ENCODE peak calls at places on chromosomes 1 and 21, in four cellular contexts. One of them, this sample, is unnamed.

GRCh38 chr1:8870605-8871538 is 7.6 kb downstream of the ENO1 start:
- DNase-seq in heart left ventricle: no peak
- DNase-seq in CD8-positive, alpha-beta memory T cell: no peak
- DNase-seq in right lobe of liver: peak; percentile 73
- DNase-seq in this sample: no peak

GRCh38 chr1:203128691-203129500 is 1.4 kb downstream of the ADORA1 start:
- DNase-seq in heart left ventricle: peak; percentile 24
- DNase-seq in CD8-positive, alpha-beta memory T cell: no peak
- DNase-seq in right lobe of liver: no peak
- DNase-seq in this sample: no peak

GRCh38 chr1:115641762-115642167 is at the start of gene VANGL1:
- DNase-seq in right lobe of liver: peak; percentile 80
- DNase-seq in heart left ventricle: peak; percentile 80
- DNase-seq in CD8-positive, alpha-beta memory T cell: no peak
- DNase-seq in this sample: peak; percentile 62

GRCh38 chr1:24828183-24828886 is 83.1 kb downstream of the CLIC4 start:
- DNase-seq in heart left ventricle: no peak
- DNase-seq in CD8-positive, alpha-beta memory T cell: no peak
- DNase-seq in right lobe of liver: no peak
- DNase-seq in this sample: no peak

GRCh38 chr1:181033799-181034391 is at the start of gene MR1:
- DNase-seq in right lobe of liver: no peak
- DNase-seq in CD8-positive, alpha-beta memory T cell: peak; percentile 87
- DNase-seq in heart left ventricle: no peak
- DNase-seq in this sample: no peak

GRCh38 chr1:243842978-243843490 is 7.0 kb downstream of the AKT3 start:
- DNase-seq in CD8-positive, alpha-beta memory T cell: no peak
- DNase-seq in heart left ventricle: no peak
- DNase-seq in right lobe of liver: no peak
- DNase-seq in this sample: no peak

GRCh38 chr1:227899141-227899819 is 48.5 kb downstream of the WNT9A start:
- DNase-seq in CD8-positive, alpha-beta memory T cell: no peak
- DNase-seq in heart left ventricle: peak; percentile 15
- DNase-seq in right lobe of liver: peak; percentile 31
- DNase-seq in this sample: peak; percentile 3

GRCh38 chr1:213987422-213987875 is 324 bp upstream of the PROX1 start:
- DNase-seq in CD8-positive, alpha-beta memory T cell: no peak
- DNase-seq in heart left ventricle: no peak
- DNase-seq in right lobe of liver: no peak
- DNase-seq in this sample: no peak

GRCh38 chr1:91791691-91792392 is 94.1 kb downstream of the TGFBR3 start:
- DNase-seq in right lobe of liver: no peak
- DNase-seq in heart left ventricle: no peak
- DNase-seq in CD8-positive, alpha-beta memory T cell: peak; percentile 49
- DNase-seq in this sample: no peak

GRCh38 chr1:42748461-42749410 is 8.7 kb upstream of the CLDN19 start:
- DNase-seq in right lobe of liver: no peak
- DNase-seq in CD8-positive, alpha-beta memory T cell: no peak
- DNase-seq in heart left ventricle: no peak
- DNase-seq in this sample: no peak

GRCh38 chr1:228884615-228885566 is 149.6 kb downstream of the RHOU start:
- DNase-seq in right lobe of liver: no peak
- DNase-seq in CD8-positive, alpha-beta memory T cell: no peak
- DNase-seq in heart left ventricle: no peak
- DNase-seq in this sample: no peak

GRCh38 chr1:167564592-167564991 is 11.0 kb upstream of the CREG1 start:
- DNase-seq in CD8-positive, alpha-beta memory T cell: no peak
- DNase-seq in heart left ventricle: no peak
- DNase-seq in right lobe of liver: no peak
- DNase-seq in this sample: no peak

DNA sequence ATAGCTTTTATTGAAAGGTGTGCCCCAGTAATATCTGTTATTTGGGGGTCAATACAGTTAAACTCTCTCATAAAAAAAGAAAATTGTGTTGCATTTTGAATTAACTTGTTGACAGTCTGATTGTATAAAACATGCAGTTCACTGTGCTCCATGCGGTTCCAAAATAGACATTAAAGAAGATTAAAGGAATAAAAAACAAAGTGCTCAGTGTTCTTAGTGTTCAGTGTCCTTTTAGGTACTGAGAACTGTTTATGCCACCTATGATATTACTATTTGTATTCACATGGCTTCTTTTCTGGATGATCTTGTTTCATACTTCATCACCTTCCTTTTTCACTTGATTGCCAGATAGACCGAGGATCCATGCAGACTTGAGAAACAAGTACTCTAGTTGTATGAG is 15.3 kb upstream of the SGIP1 start:
- DNase-seq in heart left ventricle: no peak
- DNase-seq in CD8-positive, alpha-beta memory T cell: no peak
- DNase-seq in right lobe of liver: no peak
- DNase-seq in this sample: no peak
- H3K27me3 ChIP-seq in heart left ventricle: no peaks in the 10 kb centered on the region
- H3K27me3 ChIP-seq in CD8-positive, alpha-beta memory T cell: no peaks in the 10 kb centered on the region
- H3K27me3 ChIP-seq in right lobe of liver: no peaks in the 10 kb centered on the region
- H3K27me3 ChIP-seq in this sample: no peaks in the 10 kb centered on the region

DNA sequence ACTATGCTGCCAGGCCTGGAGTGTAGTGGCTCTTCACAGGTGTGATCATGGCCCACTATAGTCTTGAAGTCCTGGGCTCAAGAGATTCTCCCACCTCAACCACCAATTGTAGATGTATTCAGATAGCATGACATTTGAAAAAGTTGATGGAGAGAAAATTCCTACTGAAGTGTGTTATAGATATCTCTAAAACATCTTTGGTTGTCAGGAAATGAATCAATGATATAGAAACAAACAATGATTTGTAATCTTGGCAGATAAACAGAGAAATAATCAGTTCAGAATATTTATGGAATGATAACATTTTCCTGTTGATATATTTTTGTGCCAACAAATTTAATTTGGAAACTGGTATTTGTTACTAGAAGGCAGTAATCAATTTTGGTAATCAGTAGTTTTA is 695.5 kb downstream of the USP25 start:
- DNase-seq in right lobe of liver: no peak
- DNase-seq in heart left ventricle: no peak
- DNase-seq in CD8-positive, alpha-beta memory T cell: no peak
- DNase-seq in this sample: no peak
- H3K4me3 ChIP-seq in right lobe of liver: no peak overlapping the region
- H3K4me3 ChIP-seq in heart left ventricle: no peak overlapping the region
- H3K4me3 ChIP-seq in CD8-positive, alpha-beta memory T cell: no peak overlapping the region
- H3K4me3 ChIP-seq in this sample: no peak overlapping the region

GRCh38 chr1:223714421-223714724 is 2.0 kb downstream of the CAPN2 start:
- DNase-seq in CD8-positive, alpha-beta memory T cell: no peak
- DNase-seq in right lobe of liver: no peak
- DNase-seq in heart left ventricle: no peak
- DNase-seq in this sample: no peak
- H3K4me1 ChIP-seq in CD8-positive, alpha-beta memory T cell: peaks cover 82% of the 10 kb centered on the region
- H3K4me1 ChIP-seq in right lobe of liver: no peaks in the 10 kb centered on the region
- H3K4me1 ChIP-seq in heart left ventricle: peaks cover 47% of the 10 kb centered on the region
- H3K4me1 ChIP-seq in this sample: no peaks in the 10 kb centered on the region

GRCh38 chr1:12620931-12621330 is 2.9 kb upstream of the DHRS3 start:
- DNase-seq in right lobe of liver: no peak
- DNase-seq in CD8-positive, alpha-beta memory T cell: no peak
- DNase-seq in heart left ventricle: no peak
- DNase-seq in this sample: no peak
- H3K27me3 ChIP-seq in right lobe of liver: no peaks in the 10 kb centered on the region
- H3K27me3 ChIP-seq in CD8-positive, alpha-beta memory T cell: no peaks in the 10 kb centered on the region
- H3K27me3 ChIP-seq in heart left ventricle: no peaks in the 10 kb centered on the region
- H3K27me3 ChIP-seq in this sample: no peaks in the 10 kb centered on the region

GRCh38 chr1:245645406-245645805 is 490.6 kb downstream of the KIF26B start:
- DNase-seq in heart left ventricle: no peak
- DNase-seq in CD8-positive, alpha-beta memory T cell: no peak
- DNase-seq in right lobe of liver: no peak
- DNase-seq in this sample: no peak
- H3K4me3 ChIP-seq in heart left ventricle: no peak overlapping the region
- H3K4me3 ChIP-seq in CD8-positive, alpha-beta memory T cell: no peak overlapping the region
- H3K4me3 ChIP-seq in right lobe of liver: no peak overlapping the region
- H3K4me3 ChIP-seq in this sample: no peak overlapping the region

GRCh38 chr1:26996024-26996423 is 2.5 kb downstream of the TRNP1 start:
- DNase-seq in right lobe of liver: no peak
- DNase-seq in heart left ventricle: no peak
- DNase-seq in CD8-positive, alpha-beta memory T cell: no peak
- DNase-seq in this sample: no peak
- H3K4me1 ChIP-seq in right lobe of liver: no peaks in the 10 kb centered on the region
- H3K4me1 ChIP-seq in heart left ventricle: peaks cover 51% of the 10 kb centered on the region
- H3K4me1 ChIP-seq in CD8-positive, alpha-beta memory T cell: peaks cover 15% of the 10 kb centered on the region
- H3K4me1 ChIP-seq in this sample: no peaks in the 10 kb centered on the region